ENCODE peak calls at places on chromosomes 1 and 21, in nine cellular contexts. E is HuH-7.5; I is mucosa of descending colon; J is effector CD4-positive, alpha-beta T cell; H is fibroblast of villous mesenchyme; U is activated naive CD4-positive, alpha-beta T cell; T is cardiac fibroblast; Z is fibroblast of pulmonary artery; G is GM12891. A is an unnamed sample.

GRCh38 chr1:9068971-9069323 is 488 bp downstream of the SLC2A5 start:
- DNase-seq in G (no peak), H (no peak), J (no peak), I (no peak), U (no peak), E (no peak), Z (no peak), T (no peak), A (no peak)

GRCh38 chr1:21329209-21329844 is 39.1 kb upstream of the ECE1 start:
- DNase-seq in J (no peak), Z (no peak), E (peak; percentile 68), U (no peak), H (no peak), I (peak; percentile 90), G (no peak), T (no peak), A (no peak)

GRCh38 chr1:35499652-35500176 is 57.5 kb downstream of the KIAA0319L start:
- DNase-seq in J (peak; percentile 7), I (no peak), T (no peak), Z (no peak), E (no peak), G (no peak), H (peak; percentile 67), U (no peak), A (no peak)

GRCh38 chr1:197638316-197638715 is 137.0 kb downstream of the DENND1B start:
- DNase-seq in G (no peak), U (no peak), E (no peak), J (no peak), H (no peak), T (no peak), Z (no peak), I (no peak), A (no peak)

GRCh38 chr1:73593379-73593778 is 604.6 kb downstream of the LRRIQ3 start:
- DNase-seq in H (peak; percentile 4), U (no peak), Z (peak; percentile 20), G (no peak), J (no peak), I (peak; percentile 80), T (peak; percentile 14), E (no peak), A (peak; percentile 83)

GRCh38 chr1:44660176-44660575 is 14.1 kb downstream of the TMEM53 start:
- DNase-seq in G (no peak), T (no peak), U (no peak), H (peak; percentile 7), Z (peak; percentile 26), I (no peak), J (no peak), E (no peak), A (no peak)

GRCh38 chr1:31688233-31688918 is 15.4 kb downstream of the COL16A1 start:
- DNase-seq in G (no peak), Z (no peak), H (no peak), J (no peak), T (no peak), U (no peak), I (no peak), E (no peak), A (no peak)

GRCh38 chr21:24514081-24514733 is 1093.1 kb downstream of the MRPL39 start:
- DNase-seq in H (no peak), E (no peak), J (no peak), I (no peak), G (no peak), T (peak; percentile 20), U (no peak), Z (peak; percentile 4), A (no peak)

GRCh38 chr1:52636701-52637695 is 4.0 kb downstream of the SHISAL2A start:
- DNase-seq in G (peak; percentile 46), T (peak; percentile 21), I (peak; percentile 42), E (no peak), U (no peak), Z (no peak), J (peak; percentile 66), H (no peak), A (no peak)

GRCh38 chr1:10378071-10378841 is 20.6 kb upstream of the PGD start:
- DNase-seq in G (no peak), T (peak; percentile 92), U (no peak), Z (peak; percentile 97), E (no peak), I (no peak), H (peak; percentile 31), J (no peak), A (peak; percentile 44)

GRCh38 chr1:185439727-185440415 is 122.8 kb upstream of the IVNS1ABP start:
- DNase-seq in I (no peak), T (peak; percentile 84), Z (peak; percentile 70), U (no peak), E (no peak), H (peak; percentile 60), J (no peak), G (peak; percentile 1), A (peak; percentile 24)

GRCh38 chr1:201842472-201843020 is 13.6 kb downstream of the IPO9 start:
- DNase-seq in I (no peak), G (no peak), H (no peak), T (no peak), E (no peak), Z (no peak), J (no peak), U (no peak), A (no peak)

GRCh38 chr1:82565546-82565945 is 764.8 kb downstream of the ADGRL2 start:
- DNase-seq in J (no peak), E (no peak), Z (peak; percentile 50), G (no peak), U (no peak), I (no peak), H (peak; percentile 1), T (peak; percentile 75), A (peak; percentile 94)

GRCh38 chr1:244054247-244054923 is 3.3 kb downstream of the ZBTB18 start:
- DNase-seq in U (no peak), E (no peak), Z (no peak), G (no peak), J (no peak), I (no peak), H (no peak), T (no peak), A (no peak)

GRCh38 chr21:17386498-17386897 is 126.3 kb upstream of the CXADR start:
- DNase-seq in E (no peak), Z (no peak), U (no peak), G (no peak), T (no peak), I (no peak), H (no peak), J (no peak), A (no peak)

GRCh38 chr1:78645728-78646127 is 3.9 kb upstream of the IFI44 start:
- DNase-seq in U (no peak), I (peak; percentile 13), G (no peak), H (no peak), T (peak; percentile 45), E (no peak), J (no peak), Z (peak; percentile 54), A (peak; percentile 21)

GRCh38 chr1:107782192-107782845 is 182.7 kb downstream of the VAV3 start:
- DNase-seq in U (no peak), E (peak; percentile 6), Z (peak; percentile 79), T (peak; percentile 78), G (no peak), J (peak; percentile 58), H (peak; percentile 65), I (peak; percentile 76), A (peak; percentile 71)

GRCh38 chr21:42286416-42286815 is 28.8 kb downstream of the TFF3 start:
- DNase-seq in G (no peak), H (no peak), Z (no peak), T (no peak), U (no peak), I (no peak), E (no peak), J (no peak), A (no peak)

A was measured in endothelial cell of umbilical vein.